ENCODE peak calls at places on chromosomes 13 and 19, in six cellular contexts. R is neuronal stem cell; K is lower lobe of right lung; O is transverse colon; Z is CD8-positive, alpha-beta memory T cell; Y is CD4-positive, CD25-positive, alpha-beta regulatory T cell. F is an unnamed sample.

GRCh38 chr19:39166571-39167391 is 30.0 kb upstream of the NCCRP1 start:
- DNase-seq in O (peak), R (no peak), Z (no peak), K (peak), Y (no peak), F (no peak)

GRCh38 chr13:76884167-76884566 is 2.0 kb downstream of the KCTD12 start:
- DNase-seq in Z (no peak), R (no peak), K (peak), Y (no peak), O (peak), F (no peak)

GRCh38 chr19:45348367-45349125 is 8.0 kb downstream of the KLC3 start:
- DNase-seq in Z (no peak), R (no peak), Y (no peak), K (no peak), O (no peak), F (no peak)

GRCh38 chr19:13782537-13782936 is 8.3 kb downstream of the C19orf53 start:
- DNase-seq in Z (no peak), R (no peak), O (no peak), K (no peak), Y (no peak), F (no peak)

GRCh38 chr19:49339364-49340068 is 4.3 kb downstream of the CD37 start:
- DNase-seq in Y (no peak), K (peak), O (peak), Z (no peak), R (peak), F (no peak)

GRCh38 chr13:59459972-59460371 is 703.8 kb downstream of the DIAPH3 start:
- DNase-seq in R (no peak), Z (no peak), O (no peak), K (no peak), Y (no peak), F (no peak)

GRCh38 chr13:92136449-92137180 is 738.2 kb downstream of the GPC5 start:
- DNase-seq in Z (no peak), O (no peak), K (no peak), Y (no peak), R (no peak), F (no peak)

GRCh38 chr19:49114630-49115363 is 627 bp downstream of the LIN7B start:
- DNase-seq in Z (peak), K (peak), O (peak), R (peak), Y (peak), F (peak)

GRCh38 chr13:24213932-24214331 is 53.4 kb downstream of the SPATA13 start:
- DNase-seq in O (no peak), Z (no peak), R (no peak), K (no peak), Y (no peak), F (no peak)

GRCh38 chr13:24216176-24216575 is 55.7 kb downstream of the SPATA13 start:
- DNase-seq in K (no peak), R (no peak), Z (no peak), O (no peak), Y (no peak), F (no peak)

GRCh38 chr13:24214528-24214927 is 54.0 kb downstream of the SPATA13 start:
- DNase-seq in K (no peak), Y (no peak), O (no peak), Z (no peak), R (no peak), F (no peak)

GRCh38 chr13:24215732-24216131 is 55.2 kb downstream of the SPATA13 start:
- DNase-seq in Z (no peak), K (no peak), O (no peak), Y (no peak), R (no peak), F (no peak)

GRCh38 chr13:24215007-24215633 is 54.6 kb downstream of the SPATA13 start:
- DNase-seq in O (no peak), K (no peak), Z (no peak), R (no peak), Y (no peak), F (no peak)
- H3K4me3 ChIP-seq in O (no peak), K (no peak), Z (no peak), R (no peak), Y (no peak), F (no peak)

DNA sequence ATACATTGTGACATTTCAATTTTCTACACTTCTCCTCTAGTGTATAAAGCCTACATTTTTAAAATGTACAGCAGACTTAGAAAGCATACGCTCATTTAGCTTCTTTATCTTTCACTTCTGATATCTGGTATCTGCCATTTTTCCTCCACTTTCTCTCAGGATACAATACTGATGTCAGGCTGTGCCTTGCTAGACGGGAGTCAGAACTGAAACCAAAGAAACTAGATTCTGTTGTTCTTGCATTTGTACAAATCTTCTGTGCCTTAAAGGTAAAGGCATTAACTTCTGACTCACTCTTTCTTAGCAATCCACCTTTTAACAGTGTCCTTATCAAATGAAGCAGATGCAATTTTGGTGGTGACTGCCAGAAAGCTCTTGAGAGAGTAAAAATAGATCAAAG is 370.5 kb downstream of the PCDH20 start:
- DNase-seq in Z (no peak), O (no peak), K (no peak), Y (no peak), R (no peak), F (no peak)
- H3K4me3 ChIP-seq in Z (no peak), O (no peak), K (no peak), Y (no peak), R (no peak), F (no peak)

GRCh38 chr13:51524312-51524711 is 60.0 kb upstream of the WDFY2 start:
- DNase-seq in O (no peak), Y (no peak), Z (no peak), R (no peak), K (no peak), F (no peak)
- H3K4me3 ChIP-seq in O (no peak), Y (no peak), Z (no peak), R (no peak), K (no peak), F (no peak)

GRCh38 chr13:27791146-27791900 is 960 bp upstream of the GSX1 start:
- DNase-seq in Z (no peak), K (no peak), Y (no peak), O (no peak), R (no peak), F (no peak)
- H3K4me3 ChIP-seq in Z (peak), K (peak), Y (peak), O (peak), R (peak), F (no peak)

GRCh38 chr13:28494861-28495585 is at the start of gene FLT1:
- DNase-seq in Z (peak), K (peak), Y (no peak), R (peak), O (no peak), F (no peak)

GRCh38 chr13:28495586-28496564 is 947 bp upstream of the FLT1 start:
- DNase-seq in Z (no peak), O (no peak), Y (no peak), R (no peak), K (no peak), F (peak)

GRCh38 chr13:28492527-28493367 is 2.2 kb downstream of the FLT1 start:
- DNase-seq in Z (peak), O (no peak), K (no peak), Y (peak), R (peak), F (no peak)

GRCh38 chr13:28493740-28494536 is 990 bp downstream of the FLT1 start:
- DNase-seq in K (peak), Y (no peak), Z (no peak), R (peak), O (no peak), F (no peak)

DNA sequence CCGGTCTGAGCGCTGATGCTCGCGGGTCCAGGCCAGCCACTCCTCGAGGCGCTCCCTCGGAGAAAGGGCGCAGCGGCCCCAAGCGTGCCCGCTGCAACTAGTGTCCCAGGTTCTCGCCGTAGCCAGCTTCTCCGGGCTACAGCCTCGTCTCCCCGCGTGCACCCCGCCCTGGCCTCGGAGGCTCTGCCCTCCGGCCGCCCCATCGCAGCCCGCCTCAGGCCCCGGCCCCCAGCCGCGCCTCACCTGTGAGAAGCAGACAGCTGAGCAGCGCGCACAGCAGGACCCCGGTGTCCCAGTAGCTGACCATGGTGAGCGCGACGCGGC is 429 bp downstream of the FLT1 start:
- DNase-seq in Z (no peak), K (peak), R (peak), O (no peak), Y (no peak), F (no peak)
- H3K4me3 ChIP-seq in Z (no peak), K (peak), R (no peak), O (peak), Y (no peak), F (peak)

GRCh38 chr19:2361259-2362038 is 1.4 kb downstream of the TMPRSS9 start:
- DNase-seq in Y (no peak), O (no peak), K (no peak), Z (no peak), R (no peak), F (no peak)
- H3K4me3 ChIP-seq in Y (no peak), O (no peak), K (no peak), Z (no peak), R (no peak), F (no peak)